ENCODE peak calls at places on chromosomes 6 and 20, in five cellular contexts. U is B cell, E is BE2C, W is hepatocyte, H is RWPE1. O is an unnamed sample.
A peak's percentile ranks its signal among the peaks of the same experiment; 100 is the strongest.

GRCh38 chr6:137145421-137145820 is 28.0 kb downstream of the IL22RA2 start:
- DNase-seq in U (no peak), E (no peak), W (no peak), H (no peak), O (peak; percentile 21)

GRCh38 chr6:110415297-110415916 is at the start of gene DDO:
- DNase-seq in U (no peak), E (peak; percentile 29), W (no peak), H (peak; percentile 21), O (peak; percentile 54)

GRCh38 chr6:118706702-118707101 is 55.3 kb upstream of the CEP85L start:
- DNase-seq in U (no peak), E (no peak), W (no peak), H (no peak), O (no peak)

GRCh38 chr6:128379577-128379976 is 140.8 kb downstream of the PTPRK start:
- DNase-seq in U (no peak), E (no peak), W (no peak), H (no peak), O (no peak)

GRCh38 chr20:63383556-63383955 is 22.4 kb upstream of the CHRNA4 start:
- DNase-seq in U (no peak), E (no peak), W (no peak), H (no peak), O (no peak)

GRCh38 chr20:13420625-13421024 is 199.6 kb downstream of the ISM1 start:
- DNase-seq in U (no peak), E (no peak), W (no peak), H (no peak), O (no peak)

GRCh38 chr6:147947521-147947920 is 395.1 kb upstream of the SASH1 start:
- DNase-seq in U (no peak), E (no peak), W (no peak), H (no peak), O (peak; percentile 66)

GRCh38 chr20:37524859-37525708 is 2.6 kb downstream of the BLCAP start:
- DNase-seq in U (no peak), E (no peak), W (peak; percentile 43), H (peak; percentile 100), O (peak; percentile 94)

GRCh38 chr20:34850969-34851368 is 21.7 kb downstream of the GGT7 start:
- DNase-seq in U (no peak), E (no peak), W (no peak), H (no peak), O (no peak)

GRCh38 chr20:61958773-61959172 is 106.9 kb downstream of the TAF4 start:
- DNase-seq in U (no peak), E (no peak), W (no peak), H (no peak), O (no peak)

GRCh38 chr6:144351741-144352140 is 66.6 kb downstream of the UTRN start:
- DNase-seq in U (no peak), E (no peak), W (no peak), H (no peak), O (no peak)

GRCh38 chr20:41142241-41142640 is 4.9 kb downstream of the PLCG1 start:
- DNase-seq in U (no peak), E (no peak), W (no peak), H (no peak), O (no peak)

GRCh38 chr6:111417946-111418345 is 65.1 kb downstream of the REV3L start:
- DNase-seq in U (no peak), E (no peak), W (no peak), H (no peak), O (no peak)

GRCh38 chr6:87968435-87969278 is 79.0 kb upstream of the SPACA1 start:
- DNase-seq in U (peak; percentile 41), E (no peak), W (peak; percentile 43), H (no peak), O (peak; percentile 9)

GRCh38 chr20:44491635-44492395 is 16.1 kb downstream of the TTPAL start:
- DNase-seq in U (no peak), E (no peak), W (no peak), H (no peak), O (no peak)

GRCh38 chr6:54286141-54286540 is 22.1 kb upstream of the TINAG start:
- DNase-seq in U (no peak), E (no peak), W (no peak), H (peak; percentile 5), O (no peak)

GRCh38 chr6:112086744-112087135 is 542 bp downstream of the TUBE1 start:
- DNase-seq in U (peak; percentile 31), E (no peak), W (peak; percentile 46), H (peak; percentile 72), O (peak; percentile 63)

GRCh38 chr20:54076259-54076658 is 5.9 kb upstream of the BCAS1 start:
- DNase-seq in U (no peak), E (no peak), W (no peak), H (no peak), O (no peak)

DNA sequence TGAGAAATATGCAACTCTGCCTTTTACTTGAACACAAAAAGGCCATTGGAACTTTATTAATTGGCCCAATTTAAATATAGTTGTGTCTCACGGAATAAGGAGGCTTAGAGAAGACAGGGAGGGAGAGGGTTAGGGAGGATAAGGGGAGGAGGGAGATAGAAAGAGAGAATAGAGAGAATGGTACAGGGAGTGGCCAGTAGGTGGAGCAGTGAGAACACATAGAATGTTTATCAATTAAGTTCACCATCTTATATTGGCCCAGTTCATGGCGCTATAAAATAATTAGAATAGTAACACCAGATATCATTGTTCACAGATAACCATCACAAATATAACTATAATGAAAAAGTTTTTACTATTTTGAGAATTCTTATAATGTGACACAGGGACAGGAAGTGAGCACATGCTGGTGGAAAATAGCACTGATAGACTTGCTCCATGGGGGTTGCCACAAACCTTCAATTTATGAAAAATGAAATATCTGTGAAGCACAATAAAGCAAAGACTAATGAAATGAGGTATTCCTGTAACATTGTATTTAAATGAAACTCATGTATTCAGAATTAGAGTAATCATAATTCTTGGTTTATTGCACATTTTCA is 374.1 kb upstream of the MANEA start:
- DNase-seq in U (peak; percentile 9), E (peak; percentile 65), W (peak; percentile 71), H (peak; percentile 25), O (peak; percentile 52)
- TF ChIP-seq CTCF in U (peak; percentile 70), E (peak; percentile 83), W (peak; percentile 70), H (peak; percentile 78), O (peak; percentile 68)

GRCh38 chr6:77740380-77740779 is 87.5 kb downstream of the MEI4 start:
- DNase-seq in U (peak; percentile 2), E (no peak), W (peak; percentile 28), H (peak; percentile 14), O (peak; percentile 43)
- TF ChIP-seq CTCF in U (peak; percentile 36), E (peak; percentile 30), W (peak; percentile 67), H (peak; percentile 40), O (peak; percentile 41)

GRCh38 chr6:33251390-33252012 is 20.2 kb downstream of the VPS52 start:
- DNase-seq in U (no peak), E (no peak), W (no peak), H (no peak), O (no peak)
- TF ChIP-seq CTCF in U (no peak), E (no peak), W (no peak), H (no peak), O (no peak)

DNA sequence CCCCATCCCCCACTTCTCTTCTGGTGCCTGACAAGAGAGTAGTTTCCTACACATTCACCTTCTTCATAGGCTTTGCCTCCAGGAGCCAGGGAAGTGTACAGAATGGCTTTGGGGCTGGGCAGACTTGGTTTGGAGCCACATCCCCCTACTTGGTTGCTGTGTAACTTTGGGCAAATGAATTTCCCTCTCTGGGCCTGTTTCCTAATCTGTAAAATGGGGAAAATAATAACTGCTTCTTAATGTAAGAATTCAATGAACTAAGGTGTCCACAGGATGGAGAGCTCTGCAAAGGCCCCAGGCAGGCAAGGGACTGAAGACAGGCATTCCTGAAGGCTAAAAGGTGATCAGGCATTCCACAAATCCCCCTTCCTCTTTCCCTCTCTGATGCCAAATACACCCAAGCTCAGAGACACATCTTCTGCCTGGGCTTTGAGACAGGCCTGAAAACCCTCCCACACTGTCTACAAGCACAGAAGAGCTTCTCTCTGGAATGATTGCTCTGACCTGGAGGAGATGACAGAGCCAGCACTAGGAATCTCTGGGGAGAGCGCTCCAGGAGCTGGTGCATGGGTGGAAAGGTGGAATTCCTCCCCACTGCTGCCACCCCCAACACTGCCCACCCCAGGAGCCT is 6.9 kb upstream of the C20orf203 start:
- DNase-seq in U (no peak), E (no peak), W (no peak), H (no peak), O (no peak)
- TF ChIP-seq CTCF in U (no peak), E (no peak), W (no peak), H (no peak), O (no peak)

DNA sequence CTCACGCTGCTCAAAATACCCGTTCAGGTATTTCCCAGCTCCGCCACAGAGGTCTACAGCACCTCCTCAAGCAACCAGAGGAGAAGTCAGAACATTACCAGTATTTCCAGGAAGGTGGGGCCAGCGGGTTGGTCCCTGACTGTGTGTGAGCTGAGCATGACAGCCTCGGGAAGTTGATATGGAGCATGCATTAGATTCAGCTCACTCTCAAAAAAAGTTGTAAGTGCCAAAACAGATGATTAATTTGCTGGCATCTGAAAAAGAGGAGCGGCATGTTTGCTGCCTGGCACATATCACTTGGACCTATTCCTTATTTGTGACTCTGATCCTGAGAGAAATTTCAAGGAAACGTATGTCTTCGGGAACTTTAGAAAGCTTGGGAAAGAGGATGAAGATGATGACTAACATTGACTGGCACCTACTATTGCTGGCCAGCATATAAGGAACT is 32.3 kb downstream of the ELOVL2 start:
- DNase-seq in U (no peak), E (no peak), W (peak; percentile 71), H (peak; percentile 59), O (peak; percentile 86)
- TF ChIP-seq CTCF in U (no peak), E (no peak), W (no peak), H (no peak), O (no peak)

DNA sequence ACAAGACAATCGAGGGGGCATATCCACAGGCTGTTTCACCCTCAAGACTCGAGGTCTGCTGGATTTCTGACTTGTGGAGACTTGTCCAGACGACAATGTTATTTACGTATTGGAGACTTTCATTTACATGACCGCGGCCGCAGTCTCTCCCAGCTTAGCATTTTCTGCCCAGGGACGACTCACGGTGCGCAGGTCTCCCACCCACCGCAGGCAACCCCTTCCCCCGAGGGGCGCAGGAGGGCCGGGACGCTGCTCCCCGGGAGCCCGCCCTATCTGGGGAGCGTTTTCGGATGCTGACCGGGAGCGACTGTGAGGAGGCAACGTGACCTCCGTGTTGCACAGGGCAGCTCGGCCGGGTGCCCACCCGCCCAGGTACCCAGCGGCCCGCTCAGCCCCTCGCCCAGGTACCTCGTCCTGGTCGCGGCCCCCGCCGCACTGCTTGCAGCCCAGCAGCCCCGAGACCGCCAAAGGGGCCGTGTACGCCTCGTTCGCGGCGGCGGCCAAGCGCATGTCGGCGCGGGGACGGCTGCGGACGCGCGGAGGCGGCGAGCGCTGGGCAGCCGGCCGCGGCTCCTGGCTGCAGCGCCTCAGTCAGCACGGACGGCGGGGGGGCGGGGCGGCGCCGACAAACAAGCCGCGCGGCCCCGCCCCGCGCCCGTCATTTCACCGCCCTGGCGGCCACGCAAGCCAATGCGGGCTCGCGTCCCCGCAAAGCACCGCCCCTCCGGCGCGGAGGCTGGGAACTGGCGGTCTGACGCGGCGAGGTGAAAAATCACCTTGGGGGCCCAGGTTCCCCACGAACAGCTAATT is 85.5 kb downstream of the SESN1 start:
- DNase-seq in U (peak; percentile 97), E (peak; percentile 98), W (peak; percentile 98), H (peak; percentile 83), O (peak; percentile 89)
- TF ChIP-seq CTCF in U (no peak), E (no peak), W (no peak), H (no peak), O (no peak)